ENCODE peak calls at places on chromosomes 3 and 15, in seven cellular contexts. G is colonic mucosa, O is uterus, J is Peyer's patch, F is breast epithelium, P is A549, B is body of pancreas. A is an unnamed sample.

GRCh38 chr15:71596672-71597071 is 213.7 kb upstream of the NR2E3 start:
- DNase-seq in G (no peak), O (peak; percentile 47), J (no peak), F (peak; percentile 57), P (no peak), B (peak; percentile 33), A (no peak)

GRCh38 chr3:66761093-66761780 is 236.9 kb upstream of the KBTBD8 start:
- DNase-seq in G (no peak), O (no peak), J (no peak), F (no peak), P (no peak), B (no peak), A (no peak)

GRCh38 chr3:64311424-64311920 is 86.2 kb upstream of the PRICKLE2 start:
- DNase-seq in G (no peak), O (no peak), J (no peak), F (no peak), P (no peak), B (no peak), A (no peak)

GRCh38 chr3:169029674-169030285 is 633.7 kb downstream of the MECOM start:
- DNase-seq in G (no peak), O (no peak), J (no peak), F (no peak), P (no peak), B (no peak), A (no peak)

GRCh38 chr3:149784064-149784704 is 8.2 kb downstream of the ANKUB1 start:
- DNase-seq in G (no peak), O (no peak), J (no peak), F (no peak), P (no peak), B (no peak), A (peak; percentile 19)

GRCh38 chr3:194987571-194988494 is 283.1 kb downstream of the XXYLT1 start:
- DNase-seq in G (no peak), O (no peak), J (no peak), F (no peak), P (no peak), B (no peak), A (no peak)

GRCh38 chr3:35932995-35933394 is 293.7 kb downstream of the ARPP21 start:
- DNase-seq in G (no peak), O (no peak), J (no peak), F (no peak), P (peak; percentile 8), B (no peak), A (no peak)

GRCh38 chr15:66631616-66632263 is 65.9 kb upstream of the LCTL start:
- DNase-seq in G (no peak), O (no peak), J (no peak), F (no peak), P (no peak), B (no peak), A (no peak)

GRCh38 chr15:48866141-48866563 is 11.8 kb upstream of the EID1 start:
- DNase-seq in G (no peak), O (peak; percentile 47), J (no peak), F (no peak), P (no peak), B (no peak), A (no peak)

GRCh38 chr3:139797724-139798343 is 120.1 kb upstream of the NMNAT3 start:
- DNase-seq in G (peak; percentile 20), O (no peak), J (no peak), F (no peak), P (no peak), B (peak; percentile 15), A (peak; percentile 61)

GRCh38 chr15:71048913-71049675 is 66.2 kb upstream of the THSD4 start:
- DNase-seq in G (no peak), O (no peak), J (no peak), F (no peak), P (no peak), B (no peak), A (no peak)

GRCh38 chr3:76044601-76045600 is 259.6 kb upstream of the ZNF717 start:
- DNase-seq in G (peak; percentile 20), O (no peak), J (no peak), F (no peak), P (no peak), B (peak; percentile 37), A (no peak)

GRCh38 chr15:38670142-38671002 is 105.8 kb upstream of the RASGRP1 start:
- DNase-seq in G (no peak), O (no peak), J (peak; percentile 80), F (no peak), P (no peak), B (peak; percentile 22), A (no peak)

GRCh38 chr3:30141927-30142326 is 464.5 kb upstream of the TGFBR2 start:
- DNase-seq in G (no peak), O (no peak), J (no peak), F (no peak), P (no peak), B (no peak), A (no peak)

GRCh38 chr3:18419232-18419631 is 5.9 kb downstream of the SATB1 start:
- DNase-seq in G (peak; percentile 21), O (no peak), J (no peak), F (no peak), P (no peak), B (no peak), A (no peak)

GRCh38 chr3:150925751-150926201 is 20.5 kb upstream of the MINDY4B start:
- DNase-seq in G (peak; percentile 48), O (no peak), J (peak; percentile 18), F (no peak), P (peak; percentile 66), B (peak; percentile 47), A (peak; percentile 79)

GRCh38 chr3:69385033-69385722 is 710 bp downstream of the FRMD4B start:
- DNase-seq in G (no peak), O (no peak), J (no peak), F (no peak), P (no peak), B (no peak), A (no peak)

GRCh38 chr3:104750581-104750980 is 616.1 kb upstream of the ALCAM start:
- DNase-seq in G (no peak), O (no peak), J (no peak), F (no peak), P (no peak), B (no peak), A (no peak)

GRCh38 chr3:44132061-44132460 is 109.6 kb upstream of the TOPAZ1 start:
- DNase-seq in G (no peak), O (no peak), J (no peak), F (no peak), P (no peak), B (no peak), A (no peak)

GRCh38 chr3:3196148-3196861 is 16.8 kb upstream of the CRBN start:
- DNase-seq in G (no peak), O (no peak), J (no peak), F (no peak), P (peak; percentile 13), B (no peak), A (peak; percentile 47)

GRCh38 chr15:62758126-62758951 is 284.2 kb upstream of the TPM1 start:
- DNase-seq in G (no peak), O (peak; percentile 51), J (no peak), F (no peak), P (peak; percentile 31), B (peak; percentile 72), A (no peak)

GRCh38 chr3:45001738-45002137 is 24.4 kb upstream of the CLEC3B start:
- DNase-seq in G (no peak), O (no peak), J (no peak), F (no peak), P (no peak), B (no peak), A (no peak)

GRCh38 chr15:80502782-80503181 is 98.6 kb downstream of the ARNT2 start:
- DNase-seq in G (no peak), O (no peak), J (no peak), F (no peak), P (no peak), B (no peak), A (no peak)

GRCh38 chr3:146334151-146334550 is 83.2 kb upstream of the PLSCR4 start:
- DNase-seq in G (peak; percentile 23), O (peak; percentile 25), J (no peak), F (no peak), P (no peak), B (peak; percentile 41), A (no peak)
- TF ChIP-seq CTCF in G (no peak), O (no peak), J (no peak), F (no peak), P (peak; percentile 42), B (peak; percentile 21), A (peak; percentile 9)

GRCh38 chr15:83379574-83379973 is 67.6 kb upstream of the SH3GL3 start:
- DNase-seq in G (no peak), O (no peak), J (no peak), F (no peak), P (peak; percentile 78), B (no peak), A (no peak)
- H3K4me3 ChIP-seq in G (no peak overlapping the region), O (no peak overlapping the region), J (no peak overlapping the region), F (peak overlapping the region; percentile 56), P (no peak overlapping the region), B (no peak overlapping the region), A (no peak overlapping the region)

GRCh38 chr3:141523615-141524375 is 37.0 kb downstream of the RASA2 start:
- DNase-seq in G (no peak), O (no peak), J (no peak), F (no peak), P (no peak), B (no peak), A (no peak)

GRCh38 chr3:141524988-141525387 is 38.2 kb downstream of the RASA2 start:
- DNase-seq in G (no peak), O (no peak), J (no peak), F (no peak), P (no peak), B (no peak), A (no peak)

GRCh38 chr3:141519587-141519986 is 32.8 kb downstream of the RASA2 start:
- DNase-seq in G (no peak), O (no peak), J (no peak), F (no peak), P (no peak), B (no peak), A (no peak)

GRCh38 chr3:141525813-141526212 is 39.0 kb downstream of the RASA2 start:
- DNase-seq in G (no peak), O (no peak), J (no peak), F (no peak), P (no peak), B (peak; percentile 7), A (no peak)

GRCh38 chr3:141521781-141522180 is 35.0 kb downstream of the RASA2 start:
- DNase-seq in G (no peak), O (no peak), J (no peak), F (no peak), P (no peak), B (no peak), A (no peak)
- H3K4me1 ChIP-seq in G (no peaks in the 10 kb centered on the region), O (no peaks in the 10 kb centered on the region), J (no peaks in the 10 kb centered on the region), F (no peaks in the 10 kb centered on the region), P (peaks cover 9% of the 10 kb centered on the region), B (peaks cover 11% of the 10 kb centered on the region), A (peaks cover 44% of the 10 kb centered on the region)

DNA sequence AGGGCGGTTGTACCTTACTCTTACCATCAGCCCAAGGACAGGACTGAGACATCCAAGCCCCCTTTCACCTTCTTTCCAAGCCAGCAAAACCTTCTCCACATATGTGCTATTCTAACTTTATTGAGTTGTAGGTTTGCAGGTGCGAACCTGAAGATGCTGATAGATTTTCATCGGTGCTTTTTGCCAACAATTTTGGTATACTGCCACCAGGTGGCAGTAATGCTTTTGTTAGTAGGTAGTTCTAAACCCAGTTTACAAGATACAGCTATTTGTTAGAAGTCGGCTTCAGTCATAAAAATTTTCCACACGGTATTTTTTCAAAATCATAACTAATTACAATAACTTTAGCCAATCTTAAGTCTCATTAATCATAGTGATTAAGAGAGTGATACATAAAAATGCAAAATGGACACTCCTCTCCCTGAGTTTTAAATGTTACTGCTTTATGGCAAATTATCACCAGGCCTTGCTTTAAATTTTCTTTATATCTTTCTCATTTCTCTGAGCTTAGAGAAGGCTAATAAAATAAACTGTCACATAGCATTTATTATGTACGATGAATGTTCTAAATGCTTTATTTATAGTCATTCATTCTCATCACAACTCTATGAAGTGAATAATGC is 636 bp downstream of the TBC1D21 start:
- DNase-seq in G (peak; percentile 24), O (no peak), J (peak; percentile 19), F (no peak), P (peak; percentile 19), B (peak; percentile 67), A (peak; percentile 39)
- TF ChIP-seq CTCF in G (peak; percentile 58), O (peak; percentile 23), J (peak; percentile 79), F (peak; percentile 42), P (peak; percentile 56), B (peak; percentile 49), A (peak; percentile 74)